ENCODE peak calls at places on chromosomes 16 and 17, in four cellular contexts. One of them, this sample, is unnamed. For H3K9me3, the result is how much of the 10 kb centered on the place peaks cover.

GRCh38 chr16:86668136-86668535 is 89.8 kb downstream of the FOXL1 start:
- DNase-seq in CD8-positive, alpha-beta memory T cell: no peak
- DNase-seq in cardiac muscle cell: peak
- DNase-seq in neuronal stem cell: no peak
- DNase-seq in this sample: no peak

GRCh38 chr16:11439216-11439615 is 94.0 kb downstream of the RMI2 start:
- DNase-seq in CD8-positive, alpha-beta memory T cell: no peak
- DNase-seq in cardiac muscle cell: no peak
- DNase-seq in neuronal stem cell: no peak
- DNase-seq in this sample: no peak

GRCh38 chr16:49441366-49441780 is 67.8 kb downstream of the C16orf78 start:
- DNase-seq in CD8-positive, alpha-beta memory T cell: peak
- DNase-seq in cardiac muscle cell: peak
- DNase-seq in neuronal stem cell: no peak
- DNase-seq in this sample: peak

GRCh38 chr16:72174726-72175125 is 2.8 kb upstream of the PMFBP1 start:
- DNase-seq in CD8-positive, alpha-beta memory T cell: no peak
- DNase-seq in cardiac muscle cell: no peak
- DNase-seq in neuronal stem cell: no peak
- DNase-seq in this sample: no peak

GRCh38 chr16:81558077-81558443 is 113.5 kb downstream of the CMIP start:
- DNase-seq in CD8-positive, alpha-beta memory T cell: no peak
- DNase-seq in cardiac muscle cell: no peak
- DNase-seq in neuronal stem cell: no peak
- DNase-seq in this sample: no peak

GRCh38 chr17:416293-417206 is 63.9 kb upstream of the RPH3AL start:
- DNase-seq in CD8-positive, alpha-beta memory T cell: peak
- DNase-seq in cardiac muscle cell: no peak
- DNase-seq in neuronal stem cell: no peak
- DNase-seq in this sample: no peak

GRCh38 chr17:83174859-83175550 is 95.6 kb downstream of the METRNL start:
- DNase-seq in CD8-positive, alpha-beta memory T cell: no peak
- DNase-seq in cardiac muscle cell: no peak
- DNase-seq in neuronal stem cell: no peak
- DNase-seq in this sample: no peak

GRCh38 chr16:67546761-67547422 is 15.4 kb upstream of the CTCF start:
- DNase-seq in CD8-positive, alpha-beta memory T cell: peak
- DNase-seq in cardiac muscle cell: peak
- DNase-seq in neuronal stem cell: peak
- DNase-seq in this sample: peak

GRCh38 chr17:42530952-42531454 is 5.0 kb upstream of the NAGLU start:
- DNase-seq in CD8-positive, alpha-beta memory T cell: no peak
- DNase-seq in cardiac muscle cell: no peak
- DNase-seq in neuronal stem cell: no peak
- DNase-seq in this sample: no peak

GRCh38 chr17:55577011-55577586 is 65.8 kb upstream of the SMIM36 start:
- DNase-seq in CD8-positive, alpha-beta memory T cell: peak
- DNase-seq in cardiac muscle cell: peak
- DNase-seq in neuronal stem cell: no peak
- DNase-seq in this sample: no peak

GRCh38 chr17:55451203-55451641 is 29.6 kb upstream of the MMD start:
- DNase-seq in CD8-positive, alpha-beta memory T cell: no peak
- DNase-seq in cardiac muscle cell: peak
- DNase-seq in neuronal stem cell: no peak
- DNase-seq in this sample: no peak

GRCh38 chr17:64393000-64393402 is 2.3 kb upstream of the PECAM1 start:
- DNase-seq in CD8-positive, alpha-beta memory T cell: peak
- DNase-seq in cardiac muscle cell: no peak
- DNase-seq in neuronal stem cell: no peak
- DNase-seq in this sample: no peak

GRCh38 chr16:23858496-23859062 is 22.8 kb downstream of the PRKCB start:
- DNase-seq in CD8-positive, alpha-beta memory T cell: no peak
- DNase-seq in cardiac muscle cell: peak
- DNase-seq in neuronal stem cell: no peak
- DNase-seq in this sample: no peak

GRCh38 chr17:77208217-77208808 is 67.5 kb downstream of the SEC14L1 start:
- DNase-seq in CD8-positive, alpha-beta memory T cell: no peak
- DNase-seq in cardiac muscle cell: peak
- DNase-seq in neuronal stem cell: no peak
- DNase-seq in this sample: no peak

GRCh38 chr16:20504418-20504817 is 53.1 kb downstream of the ACSM2A start:
- DNase-seq in CD8-positive, alpha-beta memory T cell: no peak
- DNase-seq in cardiac muscle cell: no peak
- DNase-seq in neuronal stem cell: no peak
- DNase-seq in this sample: no peak

GRCh38 chr17:35747540-35748017 is 5.5 kb downstream of the GAS2L2 start:
- DNase-seq in CD8-positive, alpha-beta memory T cell: peak
- DNase-seq in cardiac muscle cell: peak
- DNase-seq in neuronal stem cell: peak
- DNase-seq in this sample: peak

GRCh38 chr16:380837-381787 is 666 bp downstream of the PGAP6 start:
- DNase-seq in CD8-positive, alpha-beta memory T cell: no peak
- DNase-seq in cardiac muscle cell: no peak
- DNase-seq in neuronal stem cell: no peak
- DNase-seq in this sample: no peak

GRCh38 chr16:50520451-50521245 is 27.5 kb upstream of the NKD1 start:
- DNase-seq in CD8-positive, alpha-beta memory T cell: no peak
- DNase-seq in cardiac muscle cell: no peak
- DNase-seq in neuronal stem cell: no peak
- DNase-seq in this sample: no peak

GRCh38 chr17:35645923-35646322 is 58.8 kb downstream of the AP2B1 start:
- DNase-seq in CD8-positive, alpha-beta memory T cell: no peak
- DNase-seq in cardiac muscle cell: no peak
- DNase-seq in neuronal stem cell: no peak
- DNase-seq in this sample: no peak

GRCh38 chr17:31678431-31678830 is 180.6 kb downstream of the COPRS start:
- DNase-seq in CD8-positive, alpha-beta memory T cell: no peak
- DNase-seq in cardiac muscle cell: peak
- DNase-seq in neuronal stem cell: no peak
- DNase-seq in this sample: no peak

GRCh38 chr17:69060835-69061234 is at the start of gene ABCA9:
- DNase-seq in CD8-positive, alpha-beta memory T cell: no peak
- DNase-seq in cardiac muscle cell: peak
- DNase-seq in neuronal stem cell: no peak
- DNase-seq in this sample: no peak

GRCh38 chr17:15086776-15087175 is 178.3 kb downstream of the PMP22 start:
- DNase-seq in CD8-positive, alpha-beta memory T cell: no peak
- DNase-seq in cardiac muscle cell: no peak
- DNase-seq in neuronal stem cell: no peak
- DNase-seq in this sample: no peak

GRCh38 chr17:71063127-71063526 is 893.8 kb downstream of the KCNJ2 start:
- DNase-seq in CD8-positive, alpha-beta memory T cell: no peak
- DNase-seq in cardiac muscle cell: no peak
- DNase-seq in neuronal stem cell: no peak
- DNase-seq in this sample: no peak
- H3K9me3 ChIP-seq in CD8-positive, alpha-beta memory T cell: under half
- H3K9me3 ChIP-seq in cardiac muscle cell: under half
- H3K9me3 ChIP-seq in neuronal stem cell: under half
- H3K9me3 ChIP-seq in this sample: under half

GRCh38 chr16:1510272-1510671 is 17.1 kb downstream of the TELO2 start:
- DNase-seq in CD8-positive, alpha-beta memory T cell: no peak
- DNase-seq in cardiac muscle cell: no peak
- DNase-seq in neuronal stem cell: no peak
- DNase-seq in this sample: no peak
- H3K9me3 ChIP-seq in CD8-positive, alpha-beta memory T cell: under half
- H3K9me3 ChIP-seq in cardiac muscle cell: under half
- H3K9me3 ChIP-seq in neuronal stem cell: under half
- H3K9me3 ChIP-seq in this sample: under half

GRCh38 chr16:63904930-63905329 is 1216.9 kb downstream of the CDH11 start:
- DNase-seq in CD8-positive, alpha-beta memory T cell: no peak
- DNase-seq in cardiac muscle cell: no peak
- DNase-seq in neuronal stem cell: no peak
- DNase-seq in this sample: no peak
- H3K9me3 ChIP-seq in CD8-positive, alpha-beta memory T cell: under half
- H3K9me3 ChIP-seq in cardiac muscle cell: under half
- H3K9me3 ChIP-seq in neuronal stem cell: under half
- H3K9me3 ChIP-seq in this sample: under half

DNA sequence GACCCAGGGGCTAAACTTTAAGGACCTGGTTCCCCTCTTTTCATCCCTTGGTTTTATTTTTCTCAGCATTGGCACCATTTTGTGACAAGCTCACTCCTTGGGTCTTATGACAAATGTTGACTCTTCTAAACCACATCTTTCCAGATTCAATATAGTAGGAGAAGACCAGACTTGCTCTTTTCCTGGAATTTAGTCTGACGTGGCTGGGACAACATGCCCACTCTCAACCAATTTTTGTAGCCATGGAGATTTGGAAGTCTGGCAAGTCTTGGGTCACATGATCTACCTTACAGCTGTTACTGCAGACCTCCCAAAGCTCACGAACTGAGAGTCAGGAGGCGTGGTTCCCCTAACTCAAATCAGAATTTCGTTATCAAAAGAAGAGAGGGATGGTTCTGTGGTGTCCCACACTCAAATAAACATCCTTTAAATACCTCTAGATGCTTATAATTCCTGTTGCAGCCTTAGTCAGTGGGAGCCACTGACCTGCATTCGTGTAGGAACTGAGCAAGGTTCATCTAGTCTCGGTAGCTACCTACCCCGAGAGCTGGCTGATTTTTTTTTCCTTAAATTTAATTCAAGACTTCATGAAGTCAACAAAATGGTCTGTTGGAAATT is 683.5 kb downstream of the MAF start:
- DNase-seq in CD8-positive, alpha-beta memory T cell: no peak
- DNase-seq in cardiac muscle cell: no peak
- DNase-seq in neuronal stem cell: no peak
- DNase-seq in this sample: no peak
- H3K9me3 ChIP-seq in CD8-positive, alpha-beta memory T cell: under half
- H3K9me3 ChIP-seq in cardiac muscle cell: under half
- H3K9me3 ChIP-seq in neuronal stem cell: under half
- H3K9me3 ChIP-seq in this sample: under half

GRCh38 chr16:85301171-85301690 is 189.0 kb upstream of the CIBAR2 start:
- DNase-seq in CD8-positive, alpha-beta memory T cell: no peak
- DNase-seq in cardiac muscle cell: no peak
- DNase-seq in neuronal stem cell: no peak
- DNase-seq in this sample: no peak

GRCh38 chr16:85293899-85294642 is 181.8 kb upstream of the CIBAR2 start:
- DNase-seq in CD8-positive, alpha-beta memory T cell: no peak
- DNase-seq in cardiac muscle cell: no peak
- DNase-seq in neuronal stem cell: no peak
- DNase-seq in this sample: no peak

GRCh38 chr16:85294810-85295508 is 182.7 kb upstream of the CIBAR2 start:
- DNase-seq in CD8-positive, alpha-beta memory T cell: no peak
- DNase-seq in cardiac muscle cell: no peak
- DNase-seq in neuronal stem cell: no peak
- DNase-seq in this sample: no peak

GRCh38 chr16:85300451-85300968 is 188.2 kb upstream of the CIBAR2 start:
- DNase-seq in CD8-positive, alpha-beta memory T cell: no peak
- DNase-seq in cardiac muscle cell: no peak
- DNase-seq in neuronal stem cell: no peak
- DNase-seq in this sample: no peak

GRCh38 chr16:85296859-85297698 is 184.8 kb upstream of the CIBAR2 start:
- DNase-seq in CD8-positive, alpha-beta memory T cell: peak
- DNase-seq in cardiac muscle cell: peak
- DNase-seq in neuronal stem cell: no peak
- DNase-seq in this sample: peak
- H3K9me3 ChIP-seq in CD8-positive, alpha-beta memory T cell: under half
- H3K9me3 ChIP-seq in cardiac muscle cell: under half
- H3K9me3 ChIP-seq in neuronal stem cell: under half
- H3K9me3 ChIP-seq in this sample: under half

GRCh38 chr16:16122264-16122663 is 101.0 kb downstream of the ABCC6 start:
- DNase-seq in CD8-positive, alpha-beta memory T cell: no peak
- DNase-seq in cardiac muscle cell: no peak
- DNase-seq in neuronal stem cell: no peak
- DNase-seq in this sample: no peak

GRCh38 chr16:16120044-16120381 is 103.3 kb downstream of the ABCC6 start:
- DNase-seq in CD8-positive, alpha-beta memory T cell: no peak
- DNase-seq in cardiac muscle cell: no peak
- DNase-seq in neuronal stem cell: no peak
- DNase-seq in this sample: no peak

GRCh38 chr16:16120382-16121184 is 102.7 kb downstream of the ABCC6 start:
- DNase-seq in CD8-positive, alpha-beta memory T cell: no peak
- DNase-seq in cardiac muscle cell: peak
- DNase-seq in neuronal stem cell: no peak
- DNase-seq in this sample: no peak

GRCh38 chr16:16118337-16118736 is 105.0 kb downstream of the ABCC6 start:
- DNase-seq in CD8-positive, alpha-beta memory T cell: no peak
- DNase-seq in cardiac muscle cell: no peak
- DNase-seq in neuronal stem cell: no peak
- DNase-seq in this sample: no peak

GRCh38 chr16:16121185-16121727 is 102.0 kb downstream of the ABCC6 start:
- DNase-seq in CD8-positive, alpha-beta memory T cell: no peak
- DNase-seq in cardiac muscle cell: no peak
- DNase-seq in neuronal stem cell: no peak
- DNase-seq in this sample: no peak
- H3K9me3 ChIP-seq in CD8-positive, alpha-beta memory T cell: under half
- H3K9me3 ChIP-seq in cardiac muscle cell: under half
- H3K9me3 ChIP-seq in neuronal stem cell: under half
- H3K9me3 ChIP-seq in this sample: under half

GRCh38 chr17:72119280-72119962 is 1.4 kb upstream of the SOX9 start:
- DNase-seq in CD8-positive, alpha-beta memory T cell: no peak
- DNase-seq in cardiac muscle cell: no peak
- DNase-seq in neuronal stem cell: no peak
- DNase-seq in this sample: no peak

GRCh38 chr17:72117470-72117747 is 3.4 kb upstream of the SOX9 start:
- DNase-seq in CD8-positive, alpha-beta memory T cell: no peak
- DNase-seq in cardiac muscle cell: no peak
- DNase-seq in neuronal stem cell: no peak
- DNase-seq in this sample: no peak

GRCh38 chr17:72119963-72120877 is 600 bp upstream of the SOX9 start:
- DNase-seq in CD8-positive, alpha-beta memory T cell: no peak
- DNase-seq in cardiac muscle cell: peak
- DNase-seq in neuronal stem cell: no peak
- DNase-seq in this sample: no peak

GRCh38 chr17:72117748-72118587 is 2.9 kb upstream of the SOX9 start:
- DNase-seq in CD8-positive, alpha-beta memory T cell: no peak
- DNase-seq in cardiac muscle cell: no peak
- DNase-seq in neuronal stem cell: no peak
- DNase-seq in this sample: no peak

GRCh38 chr17:72118588-72119279 is 2.1 kb upstream of the SOX9 start:
- DNase-seq in CD8-positive, alpha-beta memory T cell: no peak
- DNase-seq in cardiac muscle cell: peak
- DNase-seq in neuronal stem cell: peak
- DNase-seq in this sample: no peak
- H3K9me3 ChIP-seq in CD8-positive, alpha-beta memory T cell: under half
- H3K9me3 ChIP-seq in cardiac muscle cell: under half
- H3K9me3 ChIP-seq in neuronal stem cell: under half
- H3K9me3 ChIP-seq in this sample: under half

GRCh38 chr16:22337045-22337444 is 37.4 kb downstream of the CDR2 start:
- DNase-seq in CD8-positive, alpha-beta memory T cell: no peak
- DNase-seq in cardiac muscle cell: no peak
- DNase-seq in neuronal stem cell: no peak
- DNase-seq in this sample: no peak
- H3K9me3 ChIP-seq in CD8-positive, alpha-beta memory T cell: under half
- H3K9me3 ChIP-seq in cardiac muscle cell: under half
- H3K9me3 ChIP-seq in neuronal stem cell: under half
- H3K9me3 ChIP-seq in this sample: under half

GRCh38 chr17:4341616-4341977 is 24.9 kb downstream of the UBE2G1 start:
- DNase-seq in CD8-positive, alpha-beta memory T cell: no peak
- DNase-seq in cardiac muscle cell: no peak
- DNase-seq in neuronal stem cell: no peak
- DNase-seq in this sample: no peak
- H3K9me3 ChIP-seq in CD8-positive, alpha-beta memory T cell: under half
- H3K9me3 ChIP-seq in cardiac muscle cell: under half
- H3K9me3 ChIP-seq in neuronal stem cell: under half
- H3K9me3 ChIP-seq in this sample: under half